ENCODE peak calls at places on chromosomes 2 and 18, in four cellular contexts. R is heart left ventricle, T is stomach, O is heart right ventricle. W is an unnamed sample.

GRCh38 chr18:63936932-63937393 is 12.1 kb upstream of the HMSD start:
- DNase-seq in R (no peak), T (no peak), O (no peak), W (no peak)

GRCh38 chr2:146246017-146246733 is 1598.7 kb upstream of the ACVR2A start:
- DNase-seq in O (no peak), R (no peak), T (no peak), W (no peak)

GRCh38 chr2:127174176-127174575 is 45.9 kb downstream of the CYP27C1 start:
- DNase-seq in T (no peak), R (no peak), O (no peak), W (no peak)

GRCh38 chr2:217095511-217096205 is 235.8 kb upstream of the TNP1 start:
- DNase-seq in O (no peak), R (no peak), T (no peak), W (no peak)

GRCh38 chr2:43057742-43058706 is 168.4 kb downstream of the ZFP36L2 start:
- DNase-seq in R (no peak), O (no peak), T (no peak), W (no peak)

GRCh38 chr2:234480337-234480736 is 16.5 kb downstream of the ARL4C start:
- DNase-seq in T (no peak), O (no peak), R (no peak), W (no peak)

GRCh38 chr18:26510337-26510736 is 38.0 kb downstream of the KCTD1 start:
- DNase-seq in T (no peak), O (no peak), R (no peak), W (no peak)

GRCh38 chr18:11994346-11994707 is 13.0 kb downstream of the IMPA2 start:
- DNase-seq in T (peak; percentile 82), O (peak; percentile 60), R (peak; percentile 66), W (no peak)

GRCh38 chr18:35172451-35173035 is 68.3 kb upstream of the ZNF397 start:
- DNase-seq in R (no peak), T (no peak), O (no peak), W (no peak)

GRCh38 chr18:33745396-33745795 is 167.4 kb downstream of the ASXL3 start:
- DNase-seq in O (no peak), T (no peak), R (no peak), W (no peak)
- H3K4me3 ChIP-seq in O (no peak overlapping the region), T (no peak overlapping the region), R (no peak overlapping the region), W (no peak overlapping the region)

GRCh38 chr2:144254342-144255235 is 265.3 kb downstream of the ZEB2 start:
- DNase-seq in R (no peak), O (no peak), T (no peak), W (no peak)
- H3K27me3 ChIP-seq in R (no peaks in the 10 kb centered on the region), O (no peaks in the 10 kb centered on the region), T (no peaks in the 10 kb centered on the region), W (no peaks in the 10 kb centered on the region)

DNA sequence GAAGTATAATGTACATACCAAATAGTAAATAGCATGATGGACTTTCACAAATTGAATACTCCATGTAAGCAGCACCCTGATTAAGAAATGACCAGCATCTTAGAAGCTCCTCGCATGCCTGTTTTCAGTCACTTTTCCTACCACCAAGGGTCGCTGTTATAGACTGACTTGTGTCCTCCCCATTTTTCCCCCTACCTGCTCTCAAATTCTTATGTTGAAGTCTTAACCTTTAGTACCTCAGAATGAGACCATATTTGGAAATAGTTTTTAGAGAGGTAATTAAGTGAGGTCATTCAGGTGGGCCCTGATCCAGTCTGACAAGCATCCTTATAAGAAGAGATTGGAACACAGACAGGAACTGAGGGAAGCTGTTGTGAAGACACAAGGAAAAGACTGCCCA is 125.9 kb downstream of the LYPD6 start:
- DNase-seq in T (no peak), O (no peak), R (no peak), W (no peak)
- TF ChIP-seq CTCF in T (no peak), O (no peak), R (no peak), W (no peak)

GRCh38 chr18:38077219-38077618 is 511.6 kb upstream of the CELF4 start:
- DNase-seq in R (no peak), T (no peak), O (no peak), W (no peak)
- H3K4me3 ChIP-seq in R (no peak overlapping the region), T (no peak overlapping the region), O (no peak overlapping the region), W (no peak overlapping the region)

DNA sequence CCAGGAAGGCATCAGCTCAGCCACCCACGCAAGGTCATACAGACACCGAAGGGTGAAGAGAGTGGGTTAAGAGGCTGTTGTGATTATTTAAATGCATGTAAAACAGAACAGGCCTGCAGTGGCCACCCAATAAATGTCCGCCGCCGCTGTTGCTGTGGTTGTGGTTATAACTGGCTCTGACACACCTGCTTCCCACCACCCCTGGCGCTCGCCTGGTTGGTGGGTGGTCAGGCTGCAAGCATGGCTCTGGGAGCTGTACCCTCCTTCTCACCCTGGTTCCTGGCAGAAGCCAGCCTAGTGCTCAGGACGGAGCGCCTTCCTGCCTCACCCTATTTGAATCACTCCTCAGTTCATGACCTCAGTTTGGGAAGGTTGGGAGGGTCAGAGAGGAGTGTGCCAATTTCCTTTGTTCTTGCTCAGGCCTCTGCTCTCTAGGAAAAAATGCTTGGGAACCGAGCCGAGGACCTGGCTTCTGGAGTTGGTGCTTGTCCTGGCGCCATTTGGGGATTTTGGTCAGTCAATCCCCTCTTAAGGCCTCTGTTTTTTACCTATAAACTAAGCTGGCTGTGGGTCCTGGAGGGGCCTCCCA is 5.3 kb upstream of the CRYBA2 start:
- DNase-seq in T (no peak), O (no peak), R (no peak), W (no peak)
- H3K27me3 ChIP-seq in T (peaks cover 33% of the 10 kb centered on the region), O (peaks cover 94% of the 10 kb centered on the region), R (peaks cover 91% of the 10 kb centered on the region), W (peaks cover 14% of the 10 kb centered on the region)

DNA sequence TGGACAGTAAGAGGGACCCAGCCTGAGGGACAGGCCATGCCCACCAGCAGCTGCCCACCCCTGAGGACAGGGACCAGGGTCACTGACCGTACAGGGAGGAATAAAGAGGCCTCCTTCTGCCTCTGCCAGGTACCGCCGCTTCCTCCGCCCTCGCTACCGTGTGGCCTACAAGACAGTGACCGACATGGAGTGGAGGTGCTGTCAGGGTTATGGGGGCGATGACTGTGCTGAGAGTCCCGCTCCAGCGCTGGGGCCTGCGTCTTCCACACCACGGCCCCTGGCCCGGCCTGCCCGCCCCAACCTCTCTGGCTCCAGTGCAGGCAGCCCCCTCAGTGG is 2.2 kb downstream of the EMILIN1 start:
- DNase-seq in T (no peak), R (peak; percentile 60), O (no peak), W (no peak)
- TF ChIP-seq CTCF in T (no peak), R (no peak), O (no peak), W (no peak)

GRCh38 chr2:160401895-160402294 is 91.7 kb downstream of the RBMS1 start:
- DNase-seq in T (no peak), R (no peak), O (no peak), W (no peak)

GRCh38 chr2:160402997-160403979 is 90.3 kb downstream of the RBMS1 start:
- DNase-seq in R (no peak), T (no peak), O (no peak), W (no peak)

GRCh38 chr2:160405077-160405865 is 88.3 kb downstream of the RBMS1 start:
- DNase-seq in O (no peak), T (no peak), R (no peak), W (no peak)

GRCh38 chr2:160399880-160400279 is 93.7 kb downstream of the RBMS1 start:
- DNase-seq in R (no peak), O (no peak), T (no peak), W (no peak)

GRCh38 chr2:160402498-160402897 is 91.1 kb downstream of the RBMS1 start:
- DNase-seq in R (no peak), O (no peak), T (no peak), W (no peak)
- H3K4me3 ChIP-seq in R (no peak overlapping the region), O (no peak overlapping the region), T (no peak overlapping the region), W (no peak overlapping the region)

DNA sequence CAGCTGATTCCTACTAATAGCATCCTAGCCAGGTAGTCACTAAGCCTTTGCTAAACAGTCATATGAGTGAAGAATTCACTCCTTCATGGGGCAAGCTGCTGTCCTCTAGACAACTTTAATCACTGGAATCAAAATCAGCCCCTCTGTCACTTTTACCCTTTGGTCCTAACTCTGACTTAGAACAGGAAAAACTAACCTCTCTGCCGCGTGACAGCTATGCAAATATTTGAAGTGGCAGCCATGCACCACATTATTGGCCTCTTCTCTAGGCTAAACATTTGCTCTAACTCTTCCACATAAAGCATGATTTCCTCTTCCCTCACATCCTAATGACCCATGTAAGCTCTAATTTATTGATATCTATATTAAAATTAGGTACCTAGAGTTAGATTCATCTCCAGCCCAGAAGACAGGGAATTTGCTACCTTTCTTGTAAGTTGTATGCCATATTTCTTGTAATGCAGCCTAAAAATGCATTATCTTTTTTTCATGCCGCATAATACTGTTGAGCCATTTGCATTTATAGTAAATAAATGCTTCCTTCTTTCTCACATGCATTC is 12.8 kb upstream of the ONECUT2 start:
- DNase-seq in T (no peak), R (no peak), O (no peak), W (no peak)
- H3K27me3 ChIP-seq in T (peaks cover 2% of the 10 kb centered on the region), R (peaks cover 60% of the 10 kb centered on the region), O (peaks cover 71% of the 10 kb centered on the region), W (no peaks in the 10 kb centered on the region)

GRCh38 chr2:172427990-172428840 is 829 bp downstream of the ITGA6 start:
- DNase-seq in T (peak; percentile 73), R (peak; percentile 72), O (peak; percentile 51), W (peak; percentile 6)

GRCh38 chr2:172430671-172431070 is 3.3 kb downstream of the ITGA6 start:
- DNase-seq in O (no peak), R (no peak), T (no peak), W (no peak)

GRCh38 chr2:172428841-172429173 is 1.4 kb downstream of the ITGA6 start:
- DNase-seq in O (no peak), R (no peak), T (no peak), W (no peak)

GRCh38 chr2:172430027-172430426 is 2.6 kb downstream of the ITGA6 start:
- DNase-seq in R (no peak), O (no peak), T (no peak), W (no peak)

DNA sequence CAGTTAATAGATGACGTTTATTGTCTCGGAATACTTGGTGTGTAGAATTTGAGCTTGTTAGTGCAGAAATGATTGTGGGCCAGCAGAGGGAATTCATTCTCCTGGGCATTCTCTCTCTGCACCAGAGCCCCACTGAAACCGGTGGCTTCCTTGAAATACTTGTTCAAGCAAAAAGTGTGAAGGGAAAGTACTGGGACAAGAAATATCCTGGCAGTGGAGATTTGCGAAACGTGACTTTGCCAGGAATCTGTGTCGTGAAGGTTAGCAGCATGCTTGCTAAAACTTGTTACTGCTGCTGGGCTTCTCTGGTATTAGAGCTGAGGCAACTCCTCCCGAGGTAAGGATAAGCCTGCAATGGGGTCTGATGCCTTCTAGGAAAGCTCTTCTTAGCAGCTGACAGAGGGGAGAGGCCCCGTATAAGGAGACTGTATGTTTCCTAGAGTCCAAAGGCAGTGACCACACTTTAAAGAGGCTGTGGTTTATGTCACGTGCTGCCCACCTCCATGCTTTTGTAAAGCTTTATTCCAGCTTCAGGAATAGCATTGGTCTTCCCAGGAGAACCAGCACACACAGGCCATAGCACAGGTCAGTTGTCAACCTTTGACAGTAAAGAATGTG is 2.1 kb downstream of the ITGA6 start:
- DNase-seq in O (no peak), T (no peak), R (no peak), W (no peak)
- TF ChIP-seq CTCF in O (no peak), T (no peak), R (no peak), W (no peak)